ENCODE peak calls at places on chromosomes 6 and 20, in eight cellular contexts. K is hepatocyte, Z is lower lobe of right lung, G is dorsolateral prefrontal cortex, O is right cardiac atrium, B is right atrium auricular region, W is mesendoderm, P is lung. D is an unnamed sample.

GRCh38 chr6:156925718-156926607 is 148.8 kb downstream of the ARID1B start:
- DNase-seq in K (no peak), Z (no peak), G (no peak), O (no peak), B (no peak), W (peak), P (no peak), D (no peak)

GRCh38 chr6:119128252-119128912 is 49.9 kb upstream of the FAM184A start:
- DNase-seq in K (no peak), Z (no peak), G (no peak), O (no peak), B (no peak), W (no peak), P (no peak), D (no peak)

GRCh38 chr6:15543262-15543917 is 119.4 kb downstream of the DTNBP1 start:
- DNase-seq in K (no peak), Z (no peak), G (no peak), O (no peak), B (no peak), W (no peak), P (no peak), D (no peak)

GRCh38 chr6:6674872-6675271 is 86.4 kb downstream of the LY86 start:
- DNase-seq in K (no peak), Z (no peak), G (no peak), O (no peak), B (no peak), W (peak), P (no peak), D (no peak)

GRCh38 chr20:61887694-61888093 is 178.0 kb downstream of the TAF4 start:
- DNase-seq in K (no peak), Z (no peak), G (no peak), O (peak), B (no peak), W (peak), P (no peak), D (no peak)

GRCh38 chr20:63081351-63081750 is 74.6 kb upstream of the BHLHE23 start:
- DNase-seq in K (no peak), Z (peak), G (no peak), O (no peak), B (no peak), W (no peak), P (no peak), D (no peak)

GRCh38 chr20:57592263-57593092 is 27.7 kb downstream of the ZBP1 start:
- DNase-seq in K (no peak), Z (peak), G (no peak), O (no peak), B (no peak), W (no peak), P (no peak), D (no peak)

GRCh38 chr6:26554669-26555504 is 16.7 kb downstream of the HMGN4 start:
- DNase-seq in K (peak), Z (no peak), G (peak), O (no peak), B (no peak), W (peak), P (no peak), D (no peak)

GRCh38 chr6:17066610-17067009 is 35.2 kb upstream of the STMND1 start:
- DNase-seq in K (no peak), Z (no peak), G (no peak), O (no peak), B (no peak), W (no peak), P (no peak), D (no peak)

GRCh38 chr6:56849876-56850275 is 105.0 kb upstream of the BEND6 start:
- DNase-seq in K (no peak), Z (no peak), G (no peak), O (no peak), B (no peak), W (peak), P (no peak), D (no peak)

GRCh38 chr20:31608256-31608980 is 3.3 kb downstream of the ID1 start:
- DNase-seq in K (peak), Z (peak), G (peak), O (peak), B (peak), W (peak), P (peak), D (no peak)

GRCh38 chr6:159608961-159609673 is 83.9 kb downstream of the SOD2 start:
- DNase-seq in K (no peak), Z (no peak), G (no peak), O (no peak), B (no peak), W (peak), P (no peak), D (peak)

GRCh38 chr20:11368537-11368936 is 549.2 kb upstream of the BTBD3 start:
- DNase-seq in K (no peak), Z (no peak), G (no peak), O (no peak), B (no peak), W (no peak), P (no peak), D (no peak)

GRCh38 chr20:655730-656624 is 3.0 kb upstream of the SRXN1 start:
- DNase-seq in K (no peak), Z (no peak), G (no peak), O (no peak), B (no peak), W (no peak), P (no peak), D (no peak)

GRCh38 chr6:72081880-72082279 is 195.5 kb downstream of the RIMS1 start:
- DNase-seq in K (no peak), Z (no peak), G (no peak), O (no peak), B (no peak), W (no peak), P (no peak), D (no peak)

GRCh38 chr20:41509801-41510200 is 108.4 kb downstream of the CHD6 start:
- DNase-seq in K (peak), Z (no peak), G (no peak), O (peak), B (peak), W (peak), P (no peak), D (no peak)

GRCh38 chr6:28589234-28589951 is 63.7 kb downstream of the GPX5 start:
- DNase-seq in K (peak), Z (no peak), G (no peak), O (peak), B (no peak), W (peak), P (peak), D (peak)

GRCh38 chr20:46088409-46089075 is 1.2 kb downstream of the NCOA5 start:
- DNase-seq in K (peak), Z (no peak), G (no peak), O (no peak), B (no peak), W (no peak), P (no peak), D (no peak)

GRCh38 chr6:136225496-136225895 is 24.6 kb downstream of the MTFR2 start:
- DNase-seq in K (peak), Z (no peak), G (no peak), O (no peak), B (no peak), W (peak), P (no peak), D (no peak)

GRCh38 chr20:7606941-7607340 is 333.3 kb downstream of the HAO1 start:
- DNase-seq in K (no peak), Z (no peak), G (no peak), O (no peak), B (no peak), W (no peak), P (no peak), D (no peak)

GRCh38 chr6:20472748-20473147 is 61.5 kb upstream of the CDKAL1 start:
- DNase-seq in K (no peak), Z (no peak), G (no peak), O (no peak), B (no peak), W (no peak), P (no peak), D (no peak)

GRCh38 chr6:111763381-111763780 is 109.9 kb downstream of the FYN start:
- DNase-seq in K (no peak), Z (no peak), G (no peak), O (no peak), B (no peak), W (no peak), P (no peak), D (no peak)

GRCh38 chr6:83985308-83985713 is 48.3 kb upstream of the MRAP2 start:
- DNase-seq in K (no peak), Z (no peak), G (no peak), O (no peak), B (no peak), W (no peak), P (no peak), D (no peak)

GRCh38 chr20:47204008-47204745 is 152.3 kb downstream of the ZMYND8 start:
- DNase-seq in K (no peak), Z (no peak), G (no peak), O (no peak), B (no peak), W (peak), P (no peak), D (peak)

GRCh38 chr6:145688493-145688905 is 46.8 kb downstream of the EPM2A start:
- DNase-seq in K (no peak), Z (no peak), G (no peak), O (no peak), B (no peak), W (no peak), P (no peak), D (no peak)

GRCh38 chr6:90397929-90398674 is 101.5 kb upstream of the BACH2 start:
- DNase-seq in K (peak), Z (no peak), G (no peak), O (no peak), B (no peak), W (peak), P (no peak), D (no peak)

GRCh38 chr20:10922941-10923340 is 249.1 kb upstream of the JAG1 start:
- DNase-seq in K (peak), Z (no peak), G (no peak), O (no peak), B (no peak), W (peak), P (no peak), D (no peak)

DNA sequence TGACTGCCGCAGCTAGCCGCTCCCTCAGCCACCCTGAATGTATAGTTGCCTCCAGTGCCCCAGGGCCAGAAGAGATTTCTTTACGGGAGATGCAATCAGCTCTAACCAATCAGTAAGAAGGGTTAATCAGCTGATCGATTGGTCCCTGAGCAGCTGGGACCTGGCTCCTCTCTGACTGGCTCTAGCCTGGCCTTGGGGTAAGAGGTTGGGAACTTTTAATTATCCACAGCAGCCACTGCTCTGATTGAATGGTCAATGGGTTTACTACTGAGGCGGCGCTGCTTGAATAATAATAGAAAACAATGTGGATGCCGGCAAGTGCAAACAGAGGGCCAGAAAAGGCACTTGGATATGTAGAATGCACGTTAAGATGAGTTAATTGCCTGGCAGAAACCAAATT is 99.8 kb downstream of the TFAP2A start:
- DNase-seq in K (no peak), Z (no peak), G (no peak), O (no peak), B (no peak), W (peak), P (no peak), D (no peak)
- H3K27ac ChIP-seq in K (peak), Z (no peak), G (peak), O (no peak), B (no peak), W (no peak), P (no peak), D (no peak)

GRCh38 chr6:47303861-47304260 is 5.8 kb downstream of the TNFRSF21 start:
- DNase-seq in K (no peak), Z (no peak), G (no peak), O (no peak), B (no peak), W (no peak), P (no peak), D (no peak)
- H3K27ac ChIP-seq in K (peak), Z (no peak), G (no peak), O (no peak), B (no peak), W (no peak), P (no peak), D (no peak)

DNA sequence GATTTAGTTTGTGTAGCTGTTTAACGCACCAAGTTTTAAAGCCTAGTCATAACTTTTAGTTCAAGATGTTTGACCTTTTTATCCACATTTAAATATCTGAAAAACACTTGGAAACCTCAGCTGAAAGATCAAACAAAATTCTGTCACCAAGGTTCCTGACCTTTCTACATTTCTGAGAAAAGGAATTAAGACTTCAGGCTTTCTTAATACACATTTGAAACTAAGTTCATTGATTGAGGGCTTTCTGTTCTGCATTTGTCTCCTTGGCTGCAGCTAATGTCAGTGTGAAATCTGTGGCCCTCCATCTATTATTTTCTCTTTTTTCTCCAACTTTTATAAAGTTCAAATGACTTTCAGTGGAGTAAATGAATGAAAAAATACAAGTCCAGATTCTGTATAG is 22.7 kb upstream of the FBXL4 start:
- DNase-seq in K (no peak), Z (no peak), G (no peak), O (no peak), B (no peak), W (no peak), P (no peak), D (no peak)
- H3K27ac ChIP-seq in K (no peak), Z (no peak), G (no peak), O (no peak), B (no peak), W (no peak), P (no peak), D (no peak)

GRCh38 chr6:53581161-53581560 is 36.3 kb upstream of the GCLC start:
- DNase-seq in K (peak), Z (no peak), G (no peak), O (no peak), B (no peak), W (no peak), P (no peak), D (no peak)
- H3K27ac ChIP-seq in K (peak), Z (no peak), G (no peak), O (no peak), B (no peak), W (no peak), P (no peak), D (no peak)

GRCh38 chr20:40506567-40506966 is 182.5 kb downstream of the MAFB start:
- DNase-seq in K (peak), Z (peak), G (peak), O (peak), B (peak), W (peak), P (peak), D (peak)
- H3K27ac ChIP-seq in K (no peak), Z (peak), G (no peak), O (no peak), B (no peak), W (no peak), P (no peak), D (no peak)

GRCh38 chr6:39931607-39932006 is 2.7 kb downstream of the MOCS1 start:
- DNase-seq in K (no peak), Z (no peak), G (no peak), O (no peak), B (peak), W (no peak), P (no peak), D (no peak)

GRCh38 chr6:39930540-39930939 is 3.7 kb downstream of the MOCS1 start:
- DNase-seq in K (no peak), Z (no peak), G (no peak), O (no peak), B (peak), W (no peak), P (no peak), D (no peak)

GRCh38 chr6:39929039-39929732 is 5.1 kb downstream of the MOCS1 start:
- DNase-seq in K (no peak), Z (no peak), G (no peak), O (no peak), B (no peak), W (peak), P (no peak), D (no peak)

GRCh38 chr6:39932386-39932785 is 1.9 kb downstream of the MOCS1 start:
- DNase-seq in K (no peak), Z (no peak), G (no peak), O (no peak), B (peak), W (no peak), P (no peak), D (no peak)

GRCh38 chr6:39929733-39930461 is 4.4 kb downstream of the MOCS1 start:
- DNase-seq in K (no peak), Z (no peak), G (no peak), O (peak), B (no peak), W (no peak), P (no peak), D (no peak)
- H3K27ac ChIP-seq in K (no peak), Z (peak), G (peak), O (no peak), B (peak), W (no peak), P (peak), D (no peak)

GRCh38 chr6:150138638-150139037 is 4.2 kb upstream of the PPP1R14C start:
- DNase-seq in K (no peak), Z (no peak), G (no peak), O (no peak), B (no peak), W (no peak), P (no peak), D (no peak)

GRCh38 chr6:150139533-150139932 is 3.3 kb upstream of the PPP1R14C start:
- DNase-seq in K (no peak), Z (no peak), G (no peak), O (no peak), B (no peak), W (no peak), P (no peak), D (no peak)

GRCh38 chr6:150142304-150142656 is 564 bp upstream of the PPP1R14C start:
- DNase-seq in K (no peak), Z (peak), G (no peak), O (no peak), B (no peak), W (peak), P (peak), D (no peak)

GRCh38 chr6:150142657-150143501 is at the start of gene PPP1R14C:
- DNase-seq in K (peak), Z (peak), G (no peak), O (peak), B (no peak), W (peak), P (peak), D (no peak)

GRCh38 chr6:150140236-150140969 is 2.4 kb upstream of the PPP1R14C start:
- DNase-seq in K (no peak), Z (no peak), G (no peak), O (no peak), B (no peak), W (no peak), P (no peak), D (no peak)
- H3K27ac ChIP-seq in K (no peak), Z (no peak), G (no peak), O (no peak), B (no peak), W (no peak), P (no peak), D (peak)

DNA sequence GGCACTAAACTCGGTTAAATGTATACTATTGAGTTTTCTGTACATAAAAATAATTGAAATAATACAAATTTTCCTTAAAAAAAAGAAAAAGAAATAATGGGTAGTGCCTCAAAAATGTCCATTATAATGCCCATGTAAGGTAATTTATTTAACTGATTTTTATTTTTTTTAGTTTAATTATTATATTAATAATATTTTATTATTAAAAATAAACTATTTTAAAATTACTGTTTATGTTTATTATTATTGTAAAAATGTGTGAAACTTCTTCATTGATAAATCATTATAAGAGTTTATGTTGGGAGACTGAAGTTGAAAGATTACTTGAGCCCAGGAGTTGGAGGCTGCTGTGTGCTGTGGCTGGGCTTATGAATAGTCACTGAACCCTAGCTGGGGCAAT is 925.5 kb upstream of the EPHA7 start:
- DNase-seq in K (no peak), Z (no peak), G (no peak), O (no peak), B (no peak), W (no peak), P (no peak), D (no peak)
- H3K27ac ChIP-seq in K (no peak), Z (no peak), G (no peak), O (no peak), B (no peak), W (no peak), P (no peak), D (no peak)

GRCh38 chr20:24983896-24984295 is 8.7 kb downstream of the APMAP start:
- DNase-seq in K (no peak), Z (no peak), G (no peak), O (no peak), B (peak), W (no peak), P (no peak), D (no peak)

GRCh38 chr20:24985802-24986201 is 6.7 kb downstream of the APMAP start:
- DNase-seq in K (no peak), Z (no peak), G (no peak), O (no peak), B (peak), W (no peak), P (no peak), D (no peak)

GRCh38 chr20:24986436-24987015 is 6.0 kb downstream of the APMAP start:
- DNase-seq in K (no peak), Z (no peak), G (no peak), O (no peak), B (peak), W (no peak), P (no peak), D (no peak)

GRCh38 chr20:24987244-24987643 is 5.3 kb downstream of the APMAP start:
- DNase-seq in K (no peak), Z (no peak), G (no peak), O (no peak), B (peak), W (no peak), P (no peak), D (no peak)

GRCh38 chr20:24984963-24985640 is 7.4 kb downstream of the APMAP start:
- DNase-seq in K (no peak), Z (no peak), G (no peak), O (no peak), B (peak), W (no peak), P (no peak), D (no peak)
- H3K27ac ChIP-seq in K (no peak), Z (peak), G (no peak), O (no peak), B (peak), W (no peak), P (no peak), D (no peak)

DNA sequence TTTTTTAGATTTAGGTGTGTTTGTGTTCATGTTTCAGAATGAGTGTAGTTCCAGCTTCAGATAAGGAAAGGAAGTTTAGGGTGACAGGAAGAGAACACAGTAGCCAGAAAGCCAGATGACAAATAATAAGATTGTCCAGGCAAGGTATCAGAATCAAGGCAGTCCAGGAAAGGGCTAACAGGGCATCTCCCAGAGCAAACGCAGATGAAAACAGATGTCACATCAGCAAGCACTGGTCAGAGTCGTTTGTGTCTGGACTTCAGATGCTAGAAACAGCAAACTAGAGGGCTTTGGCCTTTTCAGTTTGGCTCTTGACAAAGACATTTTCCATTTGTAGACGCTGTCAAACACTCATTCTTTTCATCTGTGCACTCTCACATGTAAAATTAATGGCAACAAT is 65.5 kb downstream of the VIP start:
- DNase-seq in K (no peak), Z (no peak), G (no peak), O (no peak), B (no peak), W (no peak), P (no peak), D (no peak)
- H3K27ac ChIP-seq in K (no peak), Z (no peak), G (no peak), O (no peak), B (no peak), W (no peak), P (no peak), D (no peak)

D was measured in keratinocyte.